ENCODE peak calls at places on chromosome 22, in eight cellular contexts. T, U, R, S, B, A, C and I are unnamed samples.

GRCh38 chr22:33919591-33920501 is at the start of gene LARGE1:
- DNase-seq in T (peak; percentile 46), U (peak; percentile 47), R (peak; percentile 57), S (peak; percentile 39), B (no peak), A (no peak), C (peak; percentile 43), I (no peak)

GRCh38 chr22:34808618-34809017 is 257.3 kb upstream of the ISX start:
- DNase-seq in T (no peak), U (no peak), R (no peak), S (no peak), B (no peak), A (no peak), C (no peak), I (no peak)

GRCh38 chr22:23688121-23688520 is 2.7 kb upstream of the RGL4 start:
- DNase-seq in T (no peak), U (no peak), R (peak; percentile 11), S (no peak), B (no peak), A (no peak), C (no peak), I (no peak)

GRCh38 chr22:32803020-32803758 is 1.7 kb downstream of the TIMP3 start:
- DNase-seq in T (no peak), U (no peak), R (no peak), S (no peak), B (no peak), A (no peak), C (no peak), I (peak; percentile 3)

GRCh38 chr22:31898911-31899310 is 45.4 kb upstream of the YWHAH start:
- DNase-seq in T (no peak), U (no peak), R (no peak), S (no peak), B (no peak), A (no peak), C (no peak), I (no peak)

GRCh38 chr22:22111267-22111751 is 128.7 kb upstream of the TOP3B start:
- DNase-seq in T (no peak), U (no peak), R (no peak), S (peak; percentile 86), B (no peak), A (no peak), C (peak; percentile 85), I (peak; percentile 70)

GRCh38 chr22:45478108-45478771 is 24.4 kb upstream of the FBLN1 start:
- DNase-seq in T (no peak), U (no peak), R (no peak), S (no peak), B (no peak), A (no peak), C (no peak), I (no peak)

GRCh38 chr22:47154621-47155081 is 392.2 kb downstream of the TBC1D22A start:
- DNase-seq in T (no peak), U (no peak), R (peak; percentile 87), S (no peak), B (no peak), A (no peak), C (no peak), I (no peak)

DNA sequence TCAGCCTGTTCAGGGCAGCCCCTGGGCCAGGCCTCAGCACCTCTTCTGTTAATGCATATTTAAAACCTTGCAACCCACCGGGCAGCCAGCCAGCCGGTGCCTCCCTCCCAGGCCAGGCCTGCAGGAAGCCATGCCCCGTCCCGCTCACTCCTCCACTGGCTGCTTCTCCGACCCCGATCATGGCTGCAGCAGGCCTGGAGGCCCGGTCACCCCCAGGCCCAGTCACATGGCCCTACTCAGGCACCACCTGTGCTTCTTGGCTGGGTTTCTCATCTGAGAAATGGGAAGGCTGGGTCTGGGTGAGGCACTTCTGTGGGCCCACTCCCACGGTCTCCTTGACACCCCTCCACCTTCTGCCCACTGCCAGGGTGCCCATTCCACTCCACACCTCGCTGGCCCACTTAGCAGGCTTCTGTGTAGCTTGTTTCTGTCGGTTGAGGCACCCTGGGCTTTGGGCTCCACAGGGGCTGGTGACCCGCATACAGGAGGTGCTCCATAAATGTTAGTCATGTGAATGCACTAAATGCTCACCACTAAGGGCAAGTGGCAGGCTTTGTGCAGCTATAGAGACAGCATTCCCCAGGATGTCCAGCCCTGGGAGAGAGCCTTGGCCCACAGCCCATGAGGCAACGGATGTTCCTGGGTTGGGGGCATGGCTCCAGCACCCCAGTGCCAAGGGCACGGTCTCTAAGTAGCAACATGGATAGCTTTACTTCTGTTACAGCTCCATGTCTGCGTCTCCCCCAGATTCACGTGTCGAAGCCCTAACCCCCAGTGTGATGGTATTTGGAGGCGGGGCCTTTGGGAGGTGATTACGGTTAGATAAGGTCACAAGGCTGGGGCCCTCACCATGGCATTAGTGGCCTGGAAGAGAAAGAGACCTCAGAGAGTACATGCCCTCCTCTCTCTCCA is 11.3 kb downstream of the RTN4R start:
- DNase-seq in T (no peak), U (no peak), R (no peak), S (no peak), B (no peak), A (no peak), C (no peak), I (no peak)
- TF ChIP-seq CTCF in T (no peak), U (no peak), R (no peak), S (no peak), B (no peak), A (no peak), C (no peak), I (no peak)

GRCh38 chr22:49503896-49504521 is 323.7 kb downstream of the BRD1 start:
- DNase-seq in T (no peak), U (no peak), R (no peak), S (peak; percentile 62), B (no peak), A (no peak), C (peak; percentile 55), I (no peak)

GRCh38 chr22:49500942-49501395 is 326.7 kb downstream of the BRD1 start:
- DNase-seq in T (no peak), U (no peak), R (no peak), S (no peak), B (no peak), A (no peak), C (no peak), I (no peak)

GRCh38 chr22:49500076-49500460 is 327.6 kb downstream of the BRD1 start:
- DNase-seq in T (no peak), U (no peak), R (no peak), S (no peak), B (no peak), A (no peak), C (no peak), I (no peak)

GRCh38 chr22:49503321-49503720 is 324.4 kb downstream of the BRD1 start:
- DNase-seq in T (no peak), U (no peak), R (no peak), S (no peak), B (no peak), A (no peak), C (peak; percentile 65), I (no peak)

GRCh38 chr22:49502126-49502826 is 325.4 kb downstream of the BRD1 start:
- DNase-seq in T (no peak), U (no peak), R (no peak), S (no peak), B (no peak), A (no peak), C (no peak), I (no peak)
- TF ChIP-seq CTCF in T (no peak), U (no peak), R (no peak), S (no peak), B (no peak), A (no peak), C (no peak), I (no peak)

GRCh38 chr22:26589367-26589844 is 526 bp downstream of the TPST2 start:
- DNase-seq in T (peak; percentile 38), U (peak; percentile 55), R (peak; percentile 40), S (peak; percentile 40), B (no peak), A (peak; percentile 42), C (peak; percentile 30), I (peak; percentile 59)

GRCh38 chr22:26589845-26590524 is at the start of gene TPST2:
- DNase-seq in T (peak; percentile 76), U (peak; percentile 84), R (peak; percentile 78), S (peak; percentile 90), B (peak; percentile 74), A (peak; percentile 78), C (peak; percentile 94), I (peak; percentile 72)

GRCh38 chr22:26588749-26589366 is 1.1 kb downstream of the TPST2 start:
- DNase-seq in T (no peak), U (no peak), R (no peak), S (no peak), B (no peak), A (no peak), C (no peak), I (peak; percentile 41)

GRCh38 chr22:26592368-26593015 is 2.6 kb upstream of the TPST2 start:
- DNase-seq in T (no peak), U (peak; percentile 45), R (no peak), S (peak; percentile 49), B (peak; percentile 32), A (peak; percentile 86), C (peak; percentile 68), I (peak; percentile 79)

DNA sequence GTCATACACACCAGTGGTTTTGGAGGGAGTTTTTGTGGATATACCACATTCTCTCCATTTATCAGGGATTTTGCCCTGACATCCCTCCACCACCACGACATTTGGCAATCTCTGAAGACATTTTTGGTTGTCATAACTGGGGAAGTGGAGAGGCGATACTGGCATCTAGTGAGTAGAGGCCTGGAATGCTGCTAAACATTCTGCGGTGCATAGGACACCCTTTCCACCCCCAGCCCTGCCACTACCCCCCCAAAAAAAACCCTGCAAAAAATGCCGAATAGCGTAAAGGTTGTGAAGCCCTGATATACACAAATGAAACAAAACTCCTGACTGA is 560 bp upstream of the TPST2 start:
- DNase-seq in T (no peak), U (peak; percentile 26), R (no peak), S (no peak), B (no peak), A (no peak), C (no peak), I (no peak)
- TF ChIP-seq CTCF in T (no peak), U (no peak), R (no peak), S (no peak), B (no peak), A (no peak), C (no peak), I (no peak)

GRCh38 chr22:40808018-40808841 is 10.9 kb downstream of the SLC25A17 start:
- DNase-seq in T (no peak), U (no peak), R (no peak), S (no peak), B (no peak), A (no peak), C (no peak), I (no peak)

GRCh38 chr22:40806711-40807110 is 12.4 kb downstream of the SLC25A17 start:
- DNase-seq in T (no peak), U (no peak), R (no peak), S (no peak), B (no peak), A (no peak), C (no peak), I (no peak)

GRCh38 chr22:40803292-40803691 is 15.9 kb downstream of the SLC25A17 start:
- DNase-seq in T (no peak), U (no peak), R (no peak), S (no peak), B (no peak), A (no peak), C (no peak), I (no peak)

GRCh38 chr22:40805239-40805638 is 13.9 kb downstream of the SLC25A17 start:
- DNase-seq in T (no peak), U (no peak), R (no peak), S (no peak), B (no peak), A (no peak), C (no peak), I (no peak)

GRCh38 chr22:40805699-40806203 is 13.4 kb downstream of the SLC25A17 start:
- DNase-seq in T (no peak), U (no peak), R (no peak), S (no peak), B (no peak), A (no peak), C (no peak), I (no peak)
- TF ChIP-seq CTCF in T (no peak), U (no peak), R (no peak), S (no peak), B (no peak), A (no peak), C (no peak), I (no peak)